ENCODE peak calls at places on chromosome 6, in four cellular contexts. W is CD8-positive, alpha-beta T cell; H is AG10803; S is upper lobe of right lung. X is an unnamed sample.
A peak's percentile ranks its signal among the peaks of the same experiment; 100 is the strongest.

GRCh38 chr6:137452331-137452894 is 41.8 kb downstream of the OLIG3 start:
- DNase-seq in W (no peak), H (peak; percentile 1), S (no peak), X (no peak)

GRCh38 chr6:25942561-25943147 is 12.2 kb upstream of the SLC17A2 start:
- DNase-seq in W (no peak), H (peak; percentile 57), S (no peak), X (peak; percentile 49)

GRCh38 chr6:35177139-35177538 is 36.0 kb upstream of the TCP11 start:
- DNase-seq in W (no peak), H (no peak), S (no peak), X (no peak)

GRCh38 chr6:140609956-140610355 is 1235.5 kb upstream of the CITED2 start:
- DNase-seq in W (no peak), H (peak; percentile 37), S (no peak), X (no peak)

GRCh38 chr6:50141100-50141499 is 91.4 kb upstream of the DEFB112 start:
- DNase-seq in W (no peak), H (no peak), S (no peak), X (no peak)

GRCh38 chr6:124223596-124223995 is 419.9 kb downstream of the NKAIN2 start:
- DNase-seq in W (no peak), H (no peak), S (no peak), X (no peak)

GRCh38 chr6:53398541-53399344 is 50.0 kb upstream of the ELOVL5 start:
- DNase-seq in W (no peak), H (no peak), S (no peak), X (no peak)

GRCh38 chr6:168823397-168824020 is 382.5 kb downstream of the SMOC2 start:
- DNase-seq in W (no peak), H (no peak), S (no peak), X (no peak)

GRCh38 chr6:89597988-89598387 is 40.6 kb downstream of the LYRM2 start:
- DNase-seq in W (no peak), H (peak; percentile 35), S (no peak), X (peak; percentile 32)

GRCh38 chr6:160999508-160999907 is 7.9 kb downstream of the MAP3K4 start:
- DNase-seq in W (no peak), H (no peak), S (no peak), X (no peak)

GRCh38 chr6:4128748-4129147 is 6.6 kb downstream of the ECI2 start:
- DNase-seq in W (no peak), H (no peak), S (no peak), X (no peak)

GRCh38 chr6:30150671-30151395 is 10.2 kb downstream of the TRIM10 start:
- DNase-seq in W (no peak), H (peak; percentile 25), S (no peak), X (no peak)

GRCh38 chr6:17673543-17674254 is 33.0 kb downstream of the NUP153 start:
- DNase-seq in W (no peak), H (no peak), S (no peak), X (no peak)

GRCh38 chr6:128519931-128520435 is 416 bp downstream of the PTPRK start:
- DNase-seq in W (no peak), H (no peak), S (peak; percentile 86), X (no peak)

GRCh38 chr6:7255918-7256317 is 57.1 kb downstream of the SSR1 start:
- DNase-seq in W (no peak), H (no peak), S (no peak), X (no peak)

GRCh38 chr6:105981002-105981887 is 104.9 kb upstream of the PRDM1 start:
- DNase-seq in W (peak; percentile 66), H (no peak), S (no peak), X (no peak)

GRCh38 chr6:16318538-16318937 is 80.2 kb downstream of the GMPR start:
- DNase-seq in W (no peak), H (peak; percentile 90), S (no peak), X (peak; percentile 19)

GRCh38 chr6:134020071-134020470 is 32.4 kb downstream of the SLC2A12 start:
- DNase-seq in W (no peak), H (no peak), S (no peak), X (no peak)

GRCh38 chr6:21595951-21596378 is 2.4 kb downstream of the SOX4 start:
- DNase-seq in W (no peak), H (no peak), S (no peak), X (no peak)

GRCh38 chr6:166540631-166541331 is 45.7 kb downstream of the RAMACL start:
- DNase-seq in W (peak; percentile 66), H (no peak), S (no peak), X (no peak)

GRCh38 chr6:144195671-144196070 is 45.4 kb downstream of the STX11 start:
- DNase-seq in W (no peak), H (peak; percentile 33), S (no peak), X (no peak)

GRCh38 chr6:16042751-16043150 is 86.1 kb upstream of the MYLIP start:
- DNase-seq in W (no peak), H (no peak), S (no peak), X (no peak)

GRCh38 chr6:142796571-142796970 is 148.4 kb downstream of the HIVEP2 start:
- DNase-seq in W (no peak), H (peak; percentile 83), S (no peak), X (no peak)

GRCh38 chr6:26339612-26340011 is 25.4 kb upstream of the BTN3A2 start:
- DNase-seq in W (no peak), H (no peak), S (no peak), X (peak; percentile 54)

GRCh38 chr6:1390805-1391511 is 1.6 kb downstream of the FOXF2 start:
- DNase-seq in W (no peak), H (peak; percentile 65), S (no peak), X (no peak)

GRCh38 chr6:133512410-133513016 is 271.4 kb downstream of the EYA4 start:
- DNase-seq in W (no peak), H (peak; percentile 56), S (no peak), X (peak; percentile 32)

GRCh38 chr6:170132561-170132991 is 158.3 kb downstream of the DLL1 start:
- DNase-seq in W (peak; percentile 38), H (no peak), S (no peak), X (no peak)

GRCh38 chr6:102764317-102764716 is 1370.8 kb downstream of the GRIK2 start:
- DNase-seq in W (no peak), H (no peak), S (no peak), X (no peak)

GRCh38 chr6:73152998-73153757 is 72.1 kb downstream of the KHDC1L start:
- DNase-seq in W (no peak), H (peak; percentile 24), S (no peak), X (no peak)

GRCh38 chr6:129210684-129211083 is 327.7 kb downstream of the LAMA2 start:
- DNase-seq in W (no peak), H (no peak), S (no peak), X (no peak)

GRCh38 chr6:157014871-157015270 is 237.7 kb downstream of the ARID1B start:
- DNase-seq in W (no peak), H (no peak), S (no peak), X (no peak)

GRCh38 chr6:2196079-2196679 is 49.2 kb downstream of the GMDS start:
- DNase-seq in W (no peak), H (peak; percentile 59), S (no peak), X (peak; percentile 57)

GRCh38 chr6:154638369-154638768 is 94.8 kb upstream of the SCAF8 start:
- DNase-seq in W (no peak), H (no peak), S (no peak), X (no peak)

GRCh38 chr6:90712165-90712564 is 125.3 kb upstream of the MAP3K7 start:
- DNase-seq in W (no peak), H (no peak), S (no peak), X (no peak)

GRCh38 chr6:75794954-75795739 is 46.1 kb downstream of the MYO6 start:
- DNase-seq in W (no peak), H (no peak), S (no peak), X (no peak)

GRCh38 chr6:108211676-108212075 is 45.9 kb downstream of the NR2E1 start:
- DNase-seq in W (no peak), H (no peak), S (no peak), X (no peak)

GRCh38 chr6:137915778-137916177 is 48.7 kb downstream of the TNFAIP3 start:
- DNase-seq in W (no peak), H (no peak), S (no peak), X (no peak)

DNA sequence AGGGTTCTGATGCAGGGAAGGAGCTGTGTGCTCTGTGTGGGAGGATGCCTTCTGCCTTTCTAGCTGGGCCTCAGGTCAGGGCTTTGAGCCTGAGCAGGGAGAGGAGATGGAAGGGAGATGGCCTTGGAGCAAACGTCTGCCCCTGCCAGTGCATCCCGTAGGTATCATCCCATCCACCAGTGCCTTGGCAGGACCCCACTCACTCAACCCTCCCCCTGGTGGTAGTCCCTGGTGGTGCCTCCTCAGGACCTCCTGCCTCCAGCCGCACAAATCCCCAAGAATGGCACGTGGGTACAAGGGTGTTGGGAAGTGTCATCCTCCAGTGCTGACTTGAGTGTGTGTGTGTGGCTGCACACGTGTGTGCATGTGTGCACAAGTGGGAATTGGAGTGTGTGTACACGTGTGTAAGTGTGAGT is 23.1 kb upstream of the MICB start:
- DNase-seq in W (no peak), H (no peak), S (no peak), X (peak; percentile 16)
- H3K4me3 ChIP-seq in W (no peak overlapping the region), H (no peak overlapping the region), S (no peak overlapping the region), X (no peak overlapping the region)

GRCh38 chr6:163725008-163725941 is 310.8 kb downstream of the QKI start:
- DNase-seq in W (no peak), H (no peak), S (peak; percentile 33), X (no peak)

GRCh38 chr6:163726037-163726695 is 311.6 kb downstream of the QKI start:
- DNase-seq in W (no peak), H (no peak), S (no peak), X (no peak)

GRCh38 chr6:163723759-163724158 is 309.2 kb downstream of the QKI start:
- DNase-seq in W (no peak), H (no peak), S (peak; percentile 44), X (no peak)

GRCh38 chr6:163722293-163722692 is 307.8 kb downstream of the QKI start:
- DNase-seq in W (no peak), H (no peak), S (peak; percentile 15), X (no peak)

DNA sequence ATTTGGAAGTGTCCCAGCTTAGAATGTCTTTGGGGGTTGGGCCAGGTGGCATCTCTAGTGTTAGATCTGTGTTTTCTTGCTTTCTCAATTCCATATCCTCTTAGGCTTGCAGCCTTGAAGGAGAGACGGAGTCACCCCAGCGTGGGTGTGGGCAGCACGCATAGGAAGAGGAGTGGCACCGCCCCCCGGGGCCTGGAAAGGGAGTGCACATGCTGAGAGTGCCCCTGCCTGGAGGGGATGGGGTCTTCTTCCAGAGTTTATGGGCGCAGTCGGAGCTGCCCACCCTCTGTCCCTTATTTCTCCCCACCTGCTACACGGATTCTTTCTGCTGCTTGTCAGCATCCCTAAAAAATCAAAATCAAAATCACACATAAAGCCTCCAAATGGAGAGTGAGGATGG is 309.7 kb downstream of the QKI start:
- DNase-seq in W (no peak), H (no peak), S (peak; percentile 52), X (no peak)
- H3K4me3 ChIP-seq in W (no peak overlapping the region), H (no peak overlapping the region), S (no peak overlapping the region), X (no peak overlapping the region)

GRCh38 chr6:47698342-47698787 is at the start of gene ADGRF4:
- DNase-seq in W (no peak), H (peak; percentile 3), S (no peak), X (no peak)

GRCh38 chr6:47697925-47698324 is 455 bp upstream of the ADGRF4 start:
- DNase-seq in W (no peak), H (no peak), S (no peak), X (no peak)

GRCh38 chr6:47701374-47701773 is 3.0 kb downstream of the ADGRF4 start:
- DNase-seq in W (no peak), H (no peak), S (no peak), X (no peak)

GRCh38 chr6:47700051-47700450 is 1.7 kb downstream of the ADGRF4 start:
- DNase-seq in W (no peak), H (peak; percentile 8), S (no peak), X (no peak)

GRCh38 chr6:47700596-47700995 is 2.2 kb downstream of the ADGRF4 start:
- DNase-seq in W (no peak), H (no peak), S (no peak), X (no peak)
- H3K4me3 ChIP-seq in W (no peak overlapping the region), H (no peak overlapping the region), S (no peak overlapping the region), X (no peak overlapping the region)

GRCh38 chr6:136038531-136038930 is 187.0 kb downstream of the PDE7B start:
- DNase-seq in W (no peak), H (no peak), S (no peak), X (no peak)
- H3K4me3 ChIP-seq in W (no peak overlapping the region), H (peak overlapping the region; percentile 64), S (peak overlapping the region; percentile 44), X (no peak overlapping the region)